ENCODE peak calls at places on chromosomes 1 and 21, in eight cellular contexts. One of them, this sample, is unnamed. For H3K9me3, the result is how much of the 10 kb centered on the place peaks cover.

GRCh38 chr1:94962745-94963265 is 35.9 kb upstream of the CNN3 start:
- DNase-seq in tibial artery: no peak
- DNase-seq in left ventricle myocardium inferior: no peak
- DNase-seq in CD8-positive, alpha-beta memory T cell: peak
- DNase-seq in esophagus muscularis mucosa: no peak
- DNase-seq in lower lobe of right lung: no peak
- DNase-seq in HCT116: no peak
- DNase-seq in spleen: no peak
- DNase-seq in this sample: no peak

GRCh38 chr1:151054971-151055547 is 4.4 kb downstream of the CDC42SE1 start:
- DNase-seq in tibial artery: no peak
- DNase-seq in left ventricle myocardium inferior: no peak
- DNase-seq in CD8-positive, alpha-beta memory T cell: no peak
- DNase-seq in esophagus muscularis mucosa: no peak
- DNase-seq in lower lobe of right lung: no peak
- DNase-seq in HCT116: no peak
- DNase-seq in spleen: no peak
- DNase-seq in this sample: no peak

GRCh38 chr1:86926886-86927285 is 12.5 kb downstream of the HS2ST1 start:
- DNase-seq in tibial artery: no peak
- DNase-seq in left ventricle myocardium inferior: no peak
- DNase-seq in CD8-positive, alpha-beta memory T cell: no peak
- DNase-seq in esophagus muscularis mucosa: no peak
- DNase-seq in lower lobe of right lung: no peak
- DNase-seq in HCT116: no peak
- DNase-seq in spleen: no peak
- DNase-seq in this sample: no peak

GRCh38 chr1:232209357-232209756 is 420.6 kb downstream of the SIPA1L2 start:
- DNase-seq in tibial artery: no peak
- DNase-seq in left ventricle myocardium inferior: no peak
- DNase-seq in CD8-positive, alpha-beta memory T cell: no peak
- DNase-seq in esophagus muscularis mucosa: peak
- DNase-seq in lower lobe of right lung: no peak
- DNase-seq in HCT116: no peak
- DNase-seq in spleen: no peak
- DNase-seq in this sample: no peak

GRCh38 chr1:94479682-94480081 is 61.5 kb downstream of the ABCD3 start:
- DNase-seq in tibial artery: no peak
- DNase-seq in left ventricle myocardium inferior: no peak
- DNase-seq in CD8-positive, alpha-beta memory T cell: no peak
- DNase-seq in esophagus muscularis mucosa: no peak
- DNase-seq in lower lobe of right lung: no peak
- DNase-seq in HCT116: no peak
- DNase-seq in spleen: no peak
- DNase-seq in this sample: no peak

GRCh38 chr1:205672395-205672889 is 7.9 kb downstream of the SLC45A3 start:
- DNase-seq in tibial artery: no peak
- DNase-seq in left ventricle myocardium inferior: no peak
- DNase-seq in CD8-positive, alpha-beta memory T cell: no peak
- DNase-seq in esophagus muscularis mucosa: no peak
- DNase-seq in lower lobe of right lung: no peak
- DNase-seq in HCT116: no peak
- DNase-seq in spleen: no peak
- DNase-seq in this sample: no peak

GRCh38 chr1:111571987-111572386 is 47.6 kb upstream of the RAP1A start:
- DNase-seq in tibial artery: no peak
- DNase-seq in left ventricle myocardium inferior: no peak
- DNase-seq in CD8-positive, alpha-beta memory T cell: no peak
- DNase-seq in esophagus muscularis mucosa: peak
- DNase-seq in lower lobe of right lung: no peak
- DNase-seq in HCT116: no peak
- DNase-seq in spleen: no peak
- DNase-seq in this sample: no peak

GRCh38 chr21:42338730-42339715 is 11.8 kb downstream of the TFF2 start:
- DNase-seq in tibial artery: no peak
- DNase-seq in left ventricle myocardium inferior: no peak
- DNase-seq in CD8-positive, alpha-beta memory T cell: no peak
- DNase-seq in esophagus muscularis mucosa: no peak
- DNase-seq in lower lobe of right lung: no peak
- DNase-seq in HCT116: no peak
- DNase-seq in spleen: peak
- DNase-seq in this sample: no peak

GRCh38 chr1:19647643-19648042 is 3.5 kb downstream of the NBL1 start:
- DNase-seq in tibial artery: no peak
- DNase-seq in left ventricle myocardium inferior: no peak
- DNase-seq in CD8-positive, alpha-beta memory T cell: peak
- DNase-seq in esophagus muscularis mucosa: no peak
- DNase-seq in lower lobe of right lung: no peak
- DNase-seq in HCT116: no peak
- DNase-seq in spleen: no peak
- DNase-seq in this sample: peak

GRCh38 chr1:19268445-19268844 is 16.8 kb downstream of the MRTO4 start:
- DNase-seq in tibial artery: no peak
- DNase-seq in left ventricle myocardium inferior: no peak
- DNase-seq in CD8-positive, alpha-beta memory T cell: no peak
- DNase-seq in esophagus muscularis mucosa: no peak
- DNase-seq in lower lobe of right lung: no peak
- DNase-seq in HCT116: no peak
- DNase-seq in spleen: no peak
- DNase-seq in this sample: no peak

GRCh38 chr1:54480201-54480848 is 67.7 kb upstream of the ACOT11 start:
- DNase-seq in tibial artery: no peak
- DNase-seq in left ventricle myocardium inferior: no peak
- DNase-seq in CD8-positive, alpha-beta memory T cell: peak
- DNase-seq in esophagus muscularis mucosa: no peak
- DNase-seq in lower lobe of right lung: no peak
- DNase-seq in HCT116: no peak
- DNase-seq in spleen: no peak
- DNase-seq in this sample: no peak

GRCh38 chr1:118692143-118692542 is 296.0 kb downstream of the TBX15 start:
- DNase-seq in tibial artery: no peak
- DNase-seq in left ventricle myocardium inferior: no peak
- DNase-seq in CD8-positive, alpha-beta memory T cell: no peak
- DNase-seq in esophagus muscularis mucosa: no peak
- DNase-seq in lower lobe of right lung: no peak
- DNase-seq in HCT116: no peak
- DNase-seq in spleen: no peak
- DNase-seq in this sample: no peak

GRCh38 chr1:116908821-116909510 is 750 bp upstream of the PTGFRN start:
- DNase-seq in tibial artery: no peak
- DNase-seq in left ventricle myocardium inferior: no peak
- DNase-seq in CD8-positive, alpha-beta memory T cell: no peak
- DNase-seq in esophagus muscularis mucosa: no peak
- DNase-seq in lower lobe of right lung: no peak
- DNase-seq in HCT116: no peak
- DNase-seq in spleen: no peak
- DNase-seq in this sample: no peak

GRCh38 chr1:18926315-18927081 is 24.1 kb upstream of the ALDH4A1 start:
- DNase-seq in tibial artery: peak
- DNase-seq in left ventricle myocardium inferior: peak
- DNase-seq in CD8-positive, alpha-beta memory T cell: peak
- DNase-seq in esophagus muscularis mucosa: no peak
- DNase-seq in lower lobe of right lung: no peak
- DNase-seq in HCT116: peak
- DNase-seq in spleen: peak
- DNase-seq in this sample: no peak

GRCh38 chr1:4760088-4760487 is 105.7 kb downstream of the AJAP1 start:
- DNase-seq in tibial artery: no peak
- DNase-seq in left ventricle myocardium inferior: no peak
- DNase-seq in CD8-positive, alpha-beta memory T cell: no peak
- DNase-seq in esophagus muscularis mucosa: no peak
- DNase-seq in lower lobe of right lung: no peak
- DNase-seq in HCT116: no peak
- DNase-seq in spleen: no peak
- DNase-seq in this sample: no peak
- H3K9me3 ChIP-seq in tibial artery: under half
- H3K9me3 ChIP-seq in left ventricle myocardium inferior: under half
- H3K9me3 ChIP-seq in CD8-positive, alpha-beta memory T cell: under half
- H3K9me3 ChIP-seq in esophagus muscularis mucosa: under half
- H3K9me3 ChIP-seq in lower lobe of right lung: under half
- H3K9me3 ChIP-seq in HCT116: under half
- H3K9me3 ChIP-seq in spleen: under half
- H3K9me3 ChIP-seq in this sample: under half

GRCh38 chr1:24562625-24563024 is 6.7 kb downstream of the NCMAP start:
- DNase-seq in tibial artery: no peak
- DNase-seq in left ventricle myocardium inferior: no peak
- DNase-seq in CD8-positive, alpha-beta memory T cell: no peak
- DNase-seq in esophagus muscularis mucosa: no peak
- DNase-seq in lower lobe of right lung: no peak
- DNase-seq in HCT116: no peak
- DNase-seq in spleen: peak
- DNase-seq in this sample: no peak

GRCh38 chr1:24566266-24566867 is 10.5 kb downstream of the NCMAP start:
- DNase-seq in tibial artery: no peak
- DNase-seq in left ventricle myocardium inferior: no peak
- DNase-seq in CD8-positive, alpha-beta memory T cell: no peak
- DNase-seq in esophagus muscularis mucosa: no peak
- DNase-seq in lower lobe of right lung: peak
- DNase-seq in HCT116: no peak
- DNase-seq in spleen: peak
- DNase-seq in this sample: no peak

GRCh38 chr1:24567792-24568388 is 12.0 kb downstream of the NCMAP start:
- DNase-seq in tibial artery: no peak
- DNase-seq in left ventricle myocardium inferior: no peak
- DNase-seq in CD8-positive, alpha-beta memory T cell: no peak
- DNase-seq in esophagus muscularis mucosa: no peak
- DNase-seq in lower lobe of right lung: peak
- DNase-seq in HCT116: no peak
- DNase-seq in spleen: peak
- DNase-seq in this sample: no peak

GRCh38 chr1:24568475-24568874 is 12.6 kb downstream of the NCMAP start:
- DNase-seq in tibial artery: no peak
- DNase-seq in left ventricle myocardium inferior: no peak
- DNase-seq in CD8-positive, alpha-beta memory T cell: no peak
- DNase-seq in esophagus muscularis mucosa: no peak
- DNase-seq in lower lobe of right lung: no peak
- DNase-seq in HCT116: no peak
- DNase-seq in spleen: no peak
- DNase-seq in this sample: no peak

DNA sequence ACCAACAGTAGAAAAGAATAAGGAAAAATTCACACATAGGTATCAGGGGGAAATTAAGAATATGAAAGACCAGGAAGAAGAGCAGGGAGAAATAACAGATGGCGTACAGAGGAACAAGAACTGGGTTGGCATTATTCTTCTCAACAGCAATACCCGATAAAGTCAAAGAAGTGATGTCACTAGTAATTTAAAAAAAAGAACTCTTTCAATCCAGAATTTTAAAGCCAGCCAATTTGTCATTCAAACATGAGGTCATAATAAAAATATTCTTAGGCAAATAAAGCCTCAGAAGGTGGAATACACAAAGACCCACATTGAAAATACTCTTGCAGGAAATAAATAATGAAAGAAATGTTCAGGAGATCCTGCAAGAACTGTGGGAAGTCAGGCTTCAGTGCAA is 8.8 kb downstream of the NCMAP start:
- DNase-seq in tibial artery: no peak
- DNase-seq in left ventricle myocardium inferior: no peak
- DNase-seq in CD8-positive, alpha-beta memory T cell: no peak
- DNase-seq in esophagus muscularis mucosa: no peak
- DNase-seq in lower lobe of right lung: no peak
- DNase-seq in HCT116: no peak
- DNase-seq in spleen: no peak
- DNase-seq in this sample: no peak
- H3K27ac ChIP-seq in tibial artery: no peak
- H3K27ac ChIP-seq in left ventricle myocardium inferior: no peak
- H3K27ac ChIP-seq in CD8-positive, alpha-beta memory T cell: no peak
- H3K27ac ChIP-seq in esophagus muscularis mucosa: no peak
- H3K27ac ChIP-seq in lower lobe of right lung: no peak
- H3K27ac ChIP-seq in HCT116: no peak
- H3K27ac ChIP-seq in spleen: no peak
- H3K27ac ChIP-seq in this sample: no peak

DNA sequence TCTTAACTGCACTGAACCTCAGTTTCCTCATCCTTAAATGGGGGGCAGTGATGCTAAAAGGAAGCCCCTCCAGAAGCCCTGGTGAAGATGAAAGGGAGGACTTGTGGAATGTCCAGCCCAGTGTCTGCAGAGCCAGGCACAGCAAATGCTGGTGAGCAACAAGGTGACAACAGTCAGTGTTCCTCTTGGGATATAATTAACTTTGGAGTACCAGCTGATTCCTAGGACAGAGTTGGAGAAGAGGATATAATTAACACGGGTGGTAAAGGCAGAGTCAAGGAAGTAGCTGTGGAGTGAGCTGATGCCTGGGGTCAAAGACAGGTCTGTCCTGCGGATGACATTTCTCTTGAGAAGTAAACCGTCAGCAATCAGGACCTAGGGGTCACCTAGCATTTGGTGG is 60.7 kb upstream of the MRPS6 start:
- DNase-seq in tibial artery: no peak
- DNase-seq in left ventricle myocardium inferior: no peak
- DNase-seq in CD8-positive, alpha-beta memory T cell: no peak
- DNase-seq in esophagus muscularis mucosa: no peak
- DNase-seq in lower lobe of right lung: no peak
- DNase-seq in HCT116: no peak
- DNase-seq in spleen: no peak
- DNase-seq in this sample: no peak
- H3K9me3 ChIP-seq in tibial artery: under half
- H3K9me3 ChIP-seq in left ventricle myocardium inferior: half or more
- H3K9me3 ChIP-seq in CD8-positive, alpha-beta memory T cell: under half
- H3K9me3 ChIP-seq in esophagus muscularis mucosa: under half
- H3K9me3 ChIP-seq in lower lobe of right lung: under half
- H3K9me3 ChIP-seq in HCT116: under half
- H3K9me3 ChIP-seq in spleen: under half
- H3K9me3 ChIP-seq in this sample: under half

GRCh38 chr21:33236799-33237198 is 7.1 kb downstream of the IFNAR2 start:
- DNase-seq in tibial artery: no peak
- DNase-seq in left ventricle myocardium inferior: no peak
- DNase-seq in CD8-positive, alpha-beta memory T cell: no peak
- DNase-seq in esophagus muscularis mucosa: no peak
- DNase-seq in lower lobe of right lung: no peak
- DNase-seq in HCT116: no peak
- DNase-seq in spleen: no peak
- DNase-seq in this sample: no peak
- H3K27ac ChIP-seq in tibial artery: no peak
- H3K27ac ChIP-seq in left ventricle myocardium inferior: no peak
- H3K27ac ChIP-seq in CD8-positive, alpha-beta memory T cell: no peak
- H3K27ac ChIP-seq in esophagus muscularis mucosa: no peak
- H3K27ac ChIP-seq in lower lobe of right lung: no peak
- H3K27ac ChIP-seq in HCT116: no peak
- H3K27ac ChIP-seq in spleen: peak
- H3K27ac ChIP-seq in this sample: no peak

DNA sequence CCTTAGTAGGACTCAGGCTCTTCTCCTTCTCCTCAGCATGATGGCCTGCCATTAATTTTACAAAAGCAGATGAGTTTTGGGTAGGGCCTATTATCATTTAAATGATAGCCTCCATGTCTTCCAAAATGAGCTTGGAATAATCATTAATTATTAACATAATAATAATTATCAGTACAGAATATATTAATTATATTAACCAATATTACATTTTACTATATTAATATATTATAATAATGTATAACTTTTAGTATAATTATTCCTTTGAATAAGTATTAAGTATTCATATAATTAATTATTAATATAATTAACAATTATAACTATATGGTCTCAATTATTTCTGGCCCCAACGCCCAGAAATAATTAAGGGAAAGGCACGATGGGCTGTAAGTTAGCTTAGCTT is 318.6 kb upstream of the ADGRL4 start:
- DNase-seq in tibial artery: no peak
- DNase-seq in left ventricle myocardium inferior: no peak
- DNase-seq in CD8-positive, alpha-beta memory T cell: no peak
- DNase-seq in esophagus muscularis mucosa: no peak
- DNase-seq in lower lobe of right lung: no peak
- DNase-seq in HCT116: no peak
- DNase-seq in spleen: no peak
- DNase-seq in this sample: no peak
- H3K9me3 ChIP-seq in tibial artery: under half
- H3K9me3 ChIP-seq in left ventricle myocardium inferior: under half
- H3K9me3 ChIP-seq in CD8-positive, alpha-beta memory T cell: under half
- H3K9me3 ChIP-seq in esophagus muscularis mucosa: under half
- H3K9me3 ChIP-seq in lower lobe of right lung: under half
- H3K9me3 ChIP-seq in HCT116: under half
- H3K9me3 ChIP-seq in spleen: under half
- H3K9me3 ChIP-seq in this sample: under half